ENCODE peak calls at places on chromosome 6, in four cellular contexts. V is H1, E is K562, A is GM12878. R is an unnamed sample.

GRCh38 chr6:148814082-148814790 is 67.4 kb downstream of the UST start:
- DNase-seq in A (no peak), V (no peak), E (no peak), R (no peak)

GRCh38 chr6:147643341-147644200 is 135.1 kb downstream of the SAMD5 start:
- DNase-seq in E (no peak), A (no peak), V (no peak), R (no peak)

GRCh38 chr6:110491644-110492317 is 15.4 kb upstream of the SLC22A16 start:
- DNase-seq in V (no peak), E (peak; percentile 17), A (no peak), R (no peak)

GRCh38 chr6:139256087-139256486 is 35.7 kb downstream of the TXLNB start:
- DNase-seq in V (no peak), A (no peak), E (no peak), R (no peak)

GRCh38 chr6:100726741-100727140 is 154.4 kb downstream of the ASCC3 start:
- DNase-seq in A (no peak), V (no peak), E (no peak), R (no peak)

GRCh38 chr6:55704421-55704820 is 125.4 kb upstream of the HMGCLL1 start:
- DNase-seq in A (no peak), E (no peak), V (no peak), R (no peak)

GRCh38 chr6:110055387-110055735 is 77.2 kb downstream of the GPR6 start:
- DNase-seq in E (no peak), A (no peak), V (no peak), R (no peak)

GRCh38 chr6:27281105-27281539 is 31.0 kb downstream of the POM121L2 start:
- DNase-seq in V (no peak), A (no peak), E (no peak), R (no peak)

GRCh38 chr6:148520109-148520841 is 177.6 kb downstream of the SASH1 start:
- DNase-seq in A (peak; percentile 65), E (no peak), V (no peak), R (no peak)

DNA sequence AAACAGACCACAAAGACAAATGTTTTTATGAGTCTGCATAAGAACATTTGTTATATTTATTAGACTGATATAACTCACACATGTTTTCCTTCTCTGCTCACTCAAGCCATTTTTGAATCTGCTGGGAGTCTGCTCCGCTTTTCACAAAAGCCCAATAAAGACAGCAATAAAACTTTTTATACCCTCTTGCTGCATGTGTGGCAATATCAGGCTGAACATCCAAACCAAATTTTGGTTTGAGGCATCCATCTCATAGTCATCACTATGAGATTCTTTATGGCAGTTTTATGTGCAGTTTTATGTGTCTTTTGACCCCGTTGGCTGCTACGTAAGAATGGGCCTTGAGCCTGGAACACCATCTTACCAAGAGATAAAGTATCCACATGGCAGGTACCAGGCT is 1276.8 kb upstream of the ADGRB3 start:
- DNase-seq in A (no peak), V (no peak), E (no peak), R (no peak)
- TF ChIP-seq HDAC6 in A (no peak), V (no peak), E (no peak), R (no peak)

GRCh38 chr6:36443498-36443844 is 671 bp downstream of the KCTD20 start:
- DNase-seq in V (no peak), E (no peak), A (no peak), R (no peak)
- H2AFZ ChIP-seq in V (peak overlapping the region; percentile 89), E (peak overlapping the region; percentile 81), A (peak overlapping the region; percentile 80), R (peak overlapping the region; percentile 10)

GRCh38 chr6:4703367-4703766 is 72.8 kb upstream of the CDYL start:
- DNase-seq in A (no peak), V (peak; percentile 10), E (no peak), R (no peak)
- TF ChIP-seq HDAC6 in A (no peak), V (no peak), E (no peak), R (no peak)

DNA sequence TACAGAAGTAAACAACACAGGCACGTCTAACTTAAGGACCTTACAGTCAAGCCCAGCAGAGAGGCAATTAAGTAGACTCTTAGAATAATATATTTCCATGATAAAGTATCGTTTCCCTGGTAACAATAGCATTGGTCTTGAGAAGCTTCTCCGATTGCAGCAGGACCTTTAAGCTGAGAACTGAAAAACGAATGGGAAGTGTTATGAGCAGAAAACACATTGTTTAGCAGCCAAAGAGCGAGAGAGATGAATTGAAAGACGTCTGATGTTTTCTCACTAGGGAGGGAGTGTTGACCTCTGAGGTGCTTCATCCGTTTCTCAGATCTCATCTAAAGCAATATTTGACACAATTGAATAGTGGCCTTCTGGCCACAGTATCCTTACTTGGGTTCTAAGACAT is 855 bp downstream of the BYSL start:
- DNase-seq in A (no peak), E (no peak), V (no peak), R (no peak)
- H2AFZ ChIP-seq in A (no peak overlapping the region), E (peak overlapping the region; percentile 98), V (no peak overlapping the region), R (no peak overlapping the region)

GRCh38 chr6:51021171-51021570 is 202.5 kb downstream of the TFAP2B start:
- DNase-seq in V (no peak), E (no peak), A (no peak), R (no peak)
- TF ChIP-seq HDAC6 in V (no peak), E (no peak), A (no peak), R (no peak)

GRCh38 chr6:48835421-48835958 is 627.6 kb downstream of the MMUT start:
- DNase-seq in V (no peak), A (no peak), E (no peak), R (no peak)
- H2AFZ ChIP-seq in V (no peak overlapping the region), A (no peak overlapping the region), E (no peak overlapping the region), R (no peak overlapping the region)

DNA sequence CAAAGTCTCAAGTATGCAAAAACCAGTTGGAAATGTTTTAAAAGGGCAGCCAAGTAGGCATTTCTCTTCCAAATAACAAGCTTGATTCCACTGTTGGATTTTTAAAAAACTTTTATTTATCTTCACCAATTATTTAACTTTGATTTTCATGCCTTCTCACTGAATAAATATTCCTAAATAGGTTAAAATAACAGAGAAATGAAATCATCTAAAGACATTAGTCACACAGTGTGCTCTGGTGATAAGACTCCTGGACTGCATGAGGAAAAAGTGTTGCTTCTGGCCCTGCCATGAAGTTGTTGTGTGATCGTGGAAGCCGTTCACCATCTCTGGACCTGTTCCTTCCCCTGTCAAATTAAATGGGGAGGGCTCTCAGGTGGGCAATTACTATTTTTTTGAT is 33.8 kb upstream of the IGF2R start:
- DNase-seq in A (no peak), E (no peak), V (no peak), R (no peak)
- TF ChIP-seq HDAC6 in A (no peak), E (no peak), V (no peak), R (no peak)

GRCh38 chr6:18350271-18350670 is 36.9 kb upstream of the RNF144B start:
- DNase-seq in E (no peak), V (no peak), A (no peak), R (no peak)
- H2AFZ ChIP-seq in E (no peak overlapping the region), V (no peak overlapping the region), A (no peak overlapping the region), R (no peak overlapping the region)

DNA sequence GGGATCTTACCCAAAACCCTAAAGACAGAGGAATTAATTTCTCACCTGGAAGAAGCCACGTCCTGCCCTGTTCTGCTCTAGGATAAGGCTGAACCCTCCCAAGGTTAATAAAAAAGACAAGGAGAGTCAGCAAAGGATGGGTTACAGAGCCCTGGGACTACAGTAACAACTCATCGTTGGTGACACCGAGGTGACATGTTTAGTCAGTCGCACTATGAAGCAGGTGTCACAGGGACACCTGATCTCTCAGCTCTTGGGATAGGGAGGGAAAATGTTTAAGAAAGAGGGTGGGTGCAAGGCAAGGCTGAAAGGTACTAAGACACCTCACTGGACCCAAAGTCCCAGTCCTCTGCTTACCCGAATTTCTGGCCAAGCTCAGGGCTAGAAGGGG is 598 bp downstream of the MOCS1 start:
- DNase-seq in V (no peak), E (no peak), A (no peak), R (peak; percentile 9)
- TF ChIP-seq HDAC6 in V (no peak), E (no peak), A (no peak), R (no peak)

R was measured in HepG2.